ENCODE peak calls at places on chromosome 7, in four cellular contexts. E is GM04504, U is psoas muscle, J is colonic mucosa. N is an unnamed sample.

GRCh38 chr7:101816499-101817030 is 861 bp upstream of the CUX1 start:
- DNase-seq in E (no peak), U (peak), J (peak), N (no peak)

GRCh38 chr7:158113321-158114025 is 474.1 kb downstream of the PTPRN2 start:
- DNase-seq in E (no peak), U (no peak), J (no peak), N (no peak)

GRCh38 chr7:73341877-73342276 is 13.9 kb downstream of the FKBP6 start:
- DNase-seq in E (no peak), U (no peak), J (no peak), N (no peak)

GRCh38 chr7:469591-469961 is 50.1 kb downstream of the PDGFA start:
- DNase-seq in E (no peak), U (peak), J (no peak), N (no peak)

GRCh38 chr7:80883188-80884025 is 35.4 kb downstream of the SEMA3C start:
- DNase-seq in E (peak), U (no peak), J (no peak), N (no peak)

GRCh38 chr7:77866791-77867190 is 68.2 kb downstream of the PHTF2 start:
- DNase-seq in E (peak), U (no peak), J (no peak), N (no peak)

GRCh38 chr7:18976715-18977466 is 140.5 kb downstream of the TWIST1 start:
- DNase-seq in E (no peak), U (no peak), J (no peak), N (no peak)

GRCh38 chr7:156993021-156993924 is 17.2 kb downstream of the MNX1 start:
- DNase-seq in E (no peak), U (no peak), J (peak), N (no peak)

GRCh38 chr7:3710122-3710521 is 409.1 kb downstream of the SDK1 start:
- DNase-seq in E (no peak), U (no peak), J (no peak), N (no peak)

GRCh38 chr7:50359995-50360925 is 55.7 kb downstream of the IKZF1 start:
- DNase-seq in E (no peak), U (no peak), J (no peak), N (no peak)

GRCh38 chr7:125927556-125927955 is 997.9 kb upstream of the POT1 start:
- DNase-seq in E (no peak), U (no peak), J (no peak), N (no peak)

GRCh38 chr7:115101199-115101598 is 179.3 kb downstream of the MDFIC start:
- DNase-seq in E (no peak), U (no peak), J (no peak), N (no peak)

GRCh38 chr7:50660830-50661175 is 95.6 kb upstream of the DDC start:
- DNase-seq in E (no peak), U (no peak), J (no peak), N (no peak)

GRCh38 chr7:82559203-82559805 is 115.7 kb upstream of the CACNA2D1 start:
- DNase-seq in E (no peak), U (no peak), J (no peak), N (no peak)

GRCh38 chr7:26673858-26674257 is 190.5 kb downstream of the SKAP2 start:
- DNase-seq in E (no peak), U (no peak), J (no peak), N (no peak)

GRCh38 chr7:29359480-29360093 is 165.0 kb downstream of the CHN2 start:
- DNase-seq in E (no peak), U (no peak), J (no peak), N (no peak)

GRCh38 chr7:106071999-106072714 is 40.0 kb downstream of the SYPL1 start:
- DNase-seq in E (no peak), U (no peak), J (peak), N (no peak)

GRCh38 chr7:113904521-113904920 is 14.3 kb downstream of the PPP1R3A start:
- DNase-seq in E (no peak), U (no peak), J (no peak), N (no peak)